ENCODE peak calls at places on chromosomes 13 and 19, in ten cellular contexts. U is astrocyte of the cerebellum; I is stomach; Q is activated CD4-positive, alpha-beta T cell treated with anti-CD3 and anti-CD28 coated beads for 36 hours; E is T-helper 22 cell; O is Peyer's patch; P is T follicular helper cell; Y is cardiac fibroblast; J is BE2C; K is HTR-8/SVneo. L is an unnamed sample.

GRCh38 chr13:51475727-51476521 is 23.1 kb upstream of the INTS6 start:
- DNase-seq in O (no peak), P (no peak), U (no peak), J (no peak), K (no peak), Q (no peak), E (no peak), Y (peak; percentile 5), I (no peak), L (no peak)

GRCh38 chr13:94480672-94481145 is 1.2 kb upstream of the DCT start:
- DNase-seq in O (no peak), J (no peak), K (no peak), Q (peak; percentile 10), P (no peak), I (no peak), U (peak; percentile 19), Y (peak; percentile 53), E (no peak), L (no peak)

GRCh38 chr13:39249971-39250370 is 211.7 kb downstream of the NHLRC3 start:
- DNase-seq in Y (no peak), J (no peak), E (no peak), O (no peak), U (no peak), P (no peak), Q (no peak), I (no peak), K (no peak), L (no peak)

GRCh38 chr19:43432866-43433673 is 18.4 kb downstream of the TEX101 start:
- DNase-seq in U (peak; percentile 6), Q (peak; percentile 82), P (peak; percentile 56), E (peak; percentile 42), K (peak; percentile 75), Y (peak; percentile 66), O (peak; percentile 63), I (peak; percentile 69), J (peak; percentile 67), L (no peak)

GRCh38 chr19:17246681-17247425 is 1.1 kb upstream of the NR2F6 start:
- DNase-seq in Y (no peak), J (peak; percentile 73), U (no peak), O (no peak), I (peak; percentile 61), E (no peak), Q (no peak), P (no peak), K (no peak), L (no peak)

GRCh38 chr13:114032121-114032799 is 58.4 kb upstream of the C13orf46 start:
- DNase-seq in P (no peak), J (no peak), I (no peak), U (no peak), K (peak; percentile 60), O (no peak), Y (peak; percentile 81), E (no peak), Q (no peak), L (no peak)

GRCh38 chr19:5225486-5226345 is 114.9 kb downstream of the PTPRS start:
- DNase-seq in I (no peak), E (no peak), Y (no peak), U (no peak), K (no peak), Q (peak; percentile 51), J (peak; percentile 48), P (no peak), O (no peak), L (no peak)

GRCh38 chr13:100790405-100790804 is 115.8 kb upstream of the TMTC4 start:
- DNase-seq in Y (no peak), Q (no peak), O (no peak), E (no peak), J (no peak), I (no peak), P (no peak), K (no peak), U (no peak), L (peak; percentile 15)

GRCh38 chr19:49874503-49875157 is 2.5 kb downstream of the AKT1S1 start:
- DNase-seq in O (no peak), U (no peak), P (no peak), J (no peak), I (no peak), E (no peak), Q (no peak), K (no peak), Y (no peak), L (no peak)

GRCh38 chr13:73158851-73159250 is 100.0 kb downstream of the KLF5 start:
- DNase-seq in Q (no peak), E (no peak), I (no peak), K (no peak), Y (peak; percentile 54), J (no peak), U (no peak), P (no peak), O (no peak), L (no peak)

GRCh38 chr19:41612483-41612882 is 14.4 kb downstream of the CEACAM4 start:
- DNase-seq in U (no peak), I (no peak), P (no peak), Q (no peak), O (no peak), Y (no peak), J (no peak), K (no peak), E (no peak), L (no peak)

GRCh38 chr19:6738726-6739389 is 622 bp upstream of the TRIP10 start:
- DNase-seq in I (peak; percentile 32), J (no peak), E (no peak), Y (peak; percentile 44), U (no peak), O (peak; percentile 32), K (no peak), P (peak; percentile 9), Q (peak; percentile 61), L (no peak)

GRCh38 chr13:21328201-21328600 is 130.9 kb downstream of the ZDHHC20 start:
- DNase-seq in K (no peak), P (no peak), J (no peak), E (no peak), U (no peak), Q (no peak), I (no peak), Y (no peak), O (no peak), L (no peak)

GRCh38 chr13:43785681-43786471 is 896 bp downstream of the ENOX1 start:
- DNase-seq in K (peak; percentile 64), P (no peak), E (no peak), J (peak; percentile 87), U (no peak), I (peak; percentile 70), Q (peak; percentile 63), Y (peak; percentile 81), O (no peak), L (no peak)

GRCh38 chr13:48311223-48311622 is 7.7 kb downstream of the RB1 start:
- DNase-seq in J (no peak), P (no peak), E (no peak), I (no peak), Y (no peak), Q (no peak), O (no peak), K (no peak), U (no peak), L (no peak)

GRCh38 chr13:74191036-74191809 is 57.0 kb upstream of the KLF12 start:
- DNase-seq in E (no peak), I (no peak), J (no peak), Y (no peak), U (no peak), O (no peak), K (no peak), Q (peak; percentile 19), P (no peak), L (no peak)

GRCh38 chr19:45902651-45903625 is 525 bp upstream of the MYPOP start:
- DNase-seq in Y (peak; percentile 98), U (peak; percentile 91), I (peak; percentile 99), J (peak; percentile 99), P (peak; percentile 99), E (peak; percentile 97), Q (peak; percentile 100), K (peak; percentile 100), O (peak; percentile 94), L (peak; percentile 95)

GRCh38 chr13:50884270-50884669 is 25.3 kb upstream of the RNASEH2B start:
- DNase-seq in K (no peak), P (no peak), I (no peak), O (no peak), U (no peak), Q (no peak), J (no peak), Y (no peak), E (no peak), L (no peak)

GRCh38 chr19:14166448-14166847 is 30.1 kb upstream of the ASF1B start:
- DNase-seq in Y (no peak), P (no peak), Q (no peak), K (no peak), J (no peak), O (no peak), I (no peak), U (no peak), E (no peak), L (no peak)

GRCh38 chr13:32645854-32646253 is 59.6 kb downstream of the PDS5B start:
- DNase-seq in P (no peak), Q (peak; percentile 68), I (no peak), K (no peak), J (no peak), E (no peak), O (no peak), Y (no peak), U (no peak), L (no peak)

GRCh38 chr19:32910874-32911273 is 41.3 kb upstream of the SLC7A9 start:
- DNase-seq in K (no peak), Y (no peak), J (no peak), P (no peak), U (no peak), Q (no peak), I (no peak), E (no peak), O (no peak), L (no peak)

GRCh38 chr19:19548915-19549537 is 11.0 kb downstream of the CILP2 start:
- DNase-seq in U (no peak), K (no peak), Y (no peak), Q (no peak), I (no peak), J (no peak), P (no peak), O (no peak), E (no peak), L (no peak)

GRCh38 chr19:2034729-2035589 is 16.1 kb downstream of the MKNK2 start:
- DNase-seq in K (no peak), U (no peak), Y (peak; percentile 51), P (peak; percentile 62), E (peak; percentile 59), I (peak; percentile 89), Q (peak; percentile 90), O (no peak), J (peak; percentile 82), L (no peak)

GRCh38 chr19:488505-489417 is 7.5 kb upstream of the MADCAM1 start:
- DNase-seq in P (peak; percentile 87), Q (peak; percentile 93), Y (peak; percentile 97), J (peak; percentile 99), K (peak; percentile 94), E (peak; percentile 88), I (peak; percentile 96), U (peak; percentile 83), O (peak; percentile 92), L (peak; percentile 86)

GRCh38 chr13:113880651-113881611 is 17.1 kb upstream of the GAS6 start:
- DNase-seq in I (no peak), Q (peak; percentile 28), J (no peak), K (no peak), O (no peak), Y (no peak), U (no peak), E (no peak), P (no peak), L (no peak)

GRCh38 chr19:58511353-58512208 is at the start of gene SLC27A5:
- DNase-seq in K (no peak), P (no peak), Y (no peak), J (no peak), I (no peak), O (no peak), Q (no peak), U (no peak), E (no peak), L (no peak)

GRCh38 chr13:20998649-20999415 is 62.6 kb downstream of the LATS2 start:
- DNase-seq in Y (no peak), J (no peak), E (no peak), P (no peak), O (no peak), K (no peak), I (no peak), Q (no peak), U (no peak), L (no peak)

GRCh38 chr13:36130542-36131214 is 504 bp downstream of the DCLK1 start:
- DNase-seq in E (no peak), Q (no peak), I (no peak), K (no peak), Y (peak; percentile 15), P (no peak), O (no peak), U (no peak), J (peak; percentile 39), L (peak; percentile 47)

L was measured in NCI-H2227 treated with DMSO at 0.1 percent for 48 hours.